ENCODE peak calls at places on chromosome 16, in nine cellular contexts. W, K, R, J, I, D, F, O and T are unnamed samples.

GRCh38 chr16:19835989-19836421 is 48.6 kb downstream of the GPRC5B start:
- DNase-seq in W (no peak), K (no peak), R (no peak), J (no peak), I (no peak), D (no peak), F (no peak), O (no peak), T (no peak)

GRCh38 chr16:87780385-87780989 is 14.7 kb upstream of the KLHDC4 start:
- DNase-seq in W (no peak), K (no peak), R (peak; percentile 56), J (no peak), I (peak; percentile 87), D (peak; percentile 34), F (peak; percentile 49), O (no peak), T (no peak)

GRCh38 chr16:75494696-75495601 is at the start of gene CHST6:
- DNase-seq in W (no peak), K (no peak), R (peak; percentile 67), J (peak; percentile 78), I (no peak), D (no peak), F (peak; percentile 31), O (peak; percentile 17), T (no peak)

GRCh38 chr16:55222436-55222835 is 101.6 kb upstream of the IRX6 start:
- DNase-seq in W (no peak), K (no peak), R (no peak), J (no peak), I (no peak), D (no peak), F (no peak), O (no peak), T (no peak)

GRCh38 chr16:75476817-75477216 is 12.3 kb upstream of the TMEM170A start:
- DNase-seq in W (no peak), K (no peak), R (no peak), J (peak; percentile 12), I (no peak), D (no peak), F (no peak), O (no peak), T (no peak)

GRCh38 chr16:67767953-67768352 is 38.4 kb downstream of the RANBP10 start:
- DNase-seq in W (no peak), K (no peak), R (no peak), J (no peak), I (no peak), D (no peak), F (no peak), O (peak; percentile 22), T (no peak)

GRCh38 chr16:8858994-8859912 is 9.6 kb downstream of the CARHSP1 start:
- DNase-seq in W (no peak), K (no peak), R (peak; percentile 14), J (peak; percentile 73), I (no peak), D (no peak), F (no peak), O (no peak), T (no peak)

GRCh38 chr16:55240933-55241332 is 83.1 kb upstream of the IRX6 start:
- DNase-seq in W (no peak), K (no peak), R (no peak), J (no peak), I (no peak), D (no peak), F (no peak), O (no peak), T (no peak)

GRCh38 chr16:80174416-80174815 is 366.4 kb upstream of the DYNLRB2 start:
- DNase-seq in W (no peak), K (no peak), R (no peak), J (no peak), I (no peak), D (no peak), F (no peak), O (peak; percentile 53), T (no peak)

GRCh38 chr16:58885528-58886170 is 151.5 kb upstream of the GOT2 start:
- DNase-seq in W (no peak), K (no peak), R (no peak), J (no peak), I (no peak), D (no peak), F (no peak), O (no peak), T (no peak)

GRCh38 chr16:11618107-11618717 is 31.5 kb upstream of the LITAF start:
- DNase-seq in W (no peak), K (no peak), R (no peak), J (no peak), I (no peak), D (no peak), F (no peak), O (no peak), T (no peak)

GRCh38 chr16:22232277-22233049 is 26.4 kb downstream of the EEF2K start:
- DNase-seq in W (no peak), K (no peak), R (no peak), J (no peak), I (no peak), D (peak; percentile 90), F (peak; percentile 94), O (peak; percentile 95), T (peak; percentile 78)

GRCh38 chr16:85321856-85322271 is 209.6 kb upstream of the CIBAR2 start:
- DNase-seq in W (peak; percentile 97), K (peak; percentile 95), R (peak; percentile 99), J (peak; percentile 88), I (no peak), D (peak; percentile 96), F (peak; percentile 73), O (no peak), T (peak; percentile 87)

GRCh38 chr16:57025941-57026777 is 36.8 kb downstream of the NLRC5 start:
- DNase-seq in W (no peak), K (no peak), R (no peak), J (peak; percentile 82), I (no peak), D (no peak), F (no peak), O (no peak), T (no peak)

GRCh38 chr16:72974142-72974769 is 73.7 kb downstream of the ZFHX3 start:
- DNase-seq in W (no peak), K (no peak), R (peak; percentile 66), J (no peak), I (no peak), D (peak; percentile 60), F (no peak), O (no peak), T (no peak)

GRCh38 chr16:11626657-11627291 is 40.1 kb upstream of the LITAF start:
- DNase-seq in W (no peak), K (no peak), R (no peak), J (no peak), I (no peak), D (no peak), F (no peak), O (no peak), T (no peak)

GRCh38 chr16:84699147-84699711 is 571 bp upstream of the USP10 start:
- DNase-seq in W (no peak), K (no peak), R (no peak), J (no peak), I (no peak), D (no peak), F (peak; percentile 17), O (peak; percentile 19), T (no peak)

GRCh38 chr16:81550412-81550768 is 105.8 kb downstream of the CMIP start:
- DNase-seq in W (no peak), K (no peak), R (no peak), J (peak; percentile 25), I (no peak), D (no peak), F (no peak), O (no peak), T (no peak)
- H3K4me1 ChIP-seq in W (peaks cover 55% of the 10 kb centered on the region), K (no peaks in the 10 kb centered on the region), R (peaks cover 21% of the 10 kb centered on the region), J (peaks cover 25% of the 10 kb centered on the region), I (peaks cover 12% of the 10 kb centered on the region), D (peaks cover 66% of the 10 kb centered on the region), F (peaks cover 29% of the 10 kb centered on the region), O (peaks cover 98% of the 10 kb centered on the region), T (peaks cover 10% of the 10 kb centered on the region)

GRCh38 chr16:49089039-49089438 is 192.6 kb downstream of the CBLN1 start:
- DNase-seq in W (no peak), K (no peak), R (no peak), J (no peak), I (no peak), D (no peak), F (no peak), O (no peak), T (no peak)
- TF ChIP-seq POLR2A in W (no peak), K (no peak), R (no peak), J (no peak), I (no peak), D (no peak), F (no peak), O (no peak), T (no peak)

GRCh38 chr16:79093554-79093967 is 507.0 kb downstream of the MAF start:
- DNase-seq in W (no peak), K (no peak), R (peak; percentile 18), J (peak; percentile 79), I (no peak), D (no peak), F (peak; percentile 29), O (no peak), T (no peak)
- H3K4me1 ChIP-seq in W (peaks cover 25% of the 10 kb centered on the region), K (no peaks in the 10 kb centered on the region), R (no peaks in the 10 kb centered on the region), J (peaks cover 28% of the 10 kb centered on the region), I (peaks cover 20% of the 10 kb centered on the region), D (no peaks in the 10 kb centered on the region), F (peaks cover 7% of the 10 kb centered on the region), O (no peaks in the 10 kb centered on the region), T (peaks cover 6% of the 10 kb centered on the region)

GRCh38 chr16:2768403-2769089 is 8.5 kb downstream of the ELOB start:
- DNase-seq in W (no peak), K (no peak), R (no peak), J (peak; percentile 63), I (no peak), D (no peak), F (no peak), O (no peak), T (no peak)
- TF ChIP-seq POLR2A in W (no peak), K (no peak), R (no peak), J (no peak), I (no peak), D (no peak), F (no peak), O (no peak), T (no peak)

GRCh38 chr16:4625617-4626159 is 1.1 kb downstream of the MGRN1 start:
- DNase-seq in W (no peak), K (no peak), R (no peak), J (no peak), I (no peak), D (no peak), F (no peak), O (no peak), T (no peak)
- H3K4me1 ChIP-seq in W (peaks cover 24% of the 10 kb centered on the region), K (no peaks in the 10 kb centered on the region), R (peaks cover 8% of the 10 kb centered on the region), J (peaks cover 28% of the 10 kb centered on the region), I (peaks cover 16% of the 10 kb centered on the region), D (peaks cover 22% of the 10 kb centered on the region), F (peaks cover 12% of the 10 kb centered on the region), O (peaks cover 11% of the 10 kb centered on the region), T (peaks cover 9% of the 10 kb centered on the region)